ENCODE peak calls at places on chromosomes 4 and X, in four cellular contexts. X is HCT116, N is OCI-LY7, K is PC-9. W is an unnamed sample. For H3K79me2, the result is how much of the 10 kb centered on the place peaks cover.

GRCh38 chr4:181637186-181638105 is 605.8 kb upstream of the TENM3 start:
- DNase-seq in X (no peak), N (no peak), K (no peak), W (peak)

GRCh38 chrX:64842492-64842891 is 133.8 kb downstream of the ZC4H2 start:
- DNase-seq in K (no peak), N (peak), X (no peak), W (no peak)

GRCh38 chr4:53832549-53832948 is 231.9 kb downstream of the CHIC2 start:
- DNase-seq in N (no peak), X (no peak), K (no peak), W (no peak)

GRCh38 chr4:102640669-102641068 is 120.1 kb downstream of the MANBA start:
- DNase-seq in X (no peak), N (no peak), K (no peak), W (peak)

GRCh38 chrX:19839770-19840254 is 47.6 kb downstream of the SH3KBP1 start:
- DNase-seq in K (peak), N (peak), X (peak), W (peak)

GRCh38 chr4:76453232-76453631 is 18.2 kb downstream of the SHROOM3 start:
- DNase-seq in N (no peak), X (no peak), K (no peak), W (no peak)

GRCh38 chrX:110723844-110724243 is 71.8 kb downstream of the CHRDL1 start:
- DNase-seq in X (no peak), N (no peak), K (no peak), W (no peak)

GRCh38 chr4:37795796-37796195 is 30.7 kb upstream of the PGM2 start:
- DNase-seq in X (no peak), K (no peak), N (no peak), W (no peak)

GRCh38 chr4:89284828-89285227 is 22.8 kb downstream of the GPRIN3 start:
- DNase-seq in X (no peak), K (no peak), N (no peak), W (no peak)

GRCh38 chrX:150202641-150203248 is 160.4 kb upstream of the MAMLD1 start:
- DNase-seq in N (no peak), X (no peak), K (no peak), W (peak)

DNA sequence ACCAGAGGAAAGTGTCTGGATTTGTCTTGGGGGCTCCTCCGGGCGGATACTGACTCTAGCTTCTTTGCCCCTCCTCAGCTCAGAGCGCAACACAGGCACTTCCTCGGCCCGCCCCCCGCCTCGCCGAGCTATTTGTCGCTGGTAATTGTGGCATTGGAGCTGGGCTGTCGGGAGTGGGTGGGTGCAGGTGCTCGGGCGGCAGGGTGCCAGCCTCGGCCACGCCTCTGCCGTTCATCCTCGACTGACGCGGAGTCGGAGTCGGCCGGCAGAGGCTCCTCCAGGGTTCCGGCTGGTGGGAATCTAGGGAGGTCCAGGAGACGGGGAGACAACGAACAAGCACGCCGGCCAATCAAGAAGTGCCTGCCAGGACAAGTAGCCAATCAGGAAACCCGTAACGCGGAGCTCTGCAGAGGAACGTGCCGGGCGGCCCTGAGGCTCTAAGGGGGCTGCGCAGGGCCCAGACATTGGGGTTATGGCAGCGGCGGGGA is 3.9 kb upstream of the SYN1 start:
- DNase-seq in X (no peak), K (peak), N (no peak), W (peak)
- H3K4me3 ChIP-seq in X (no peak), K (peak), N (no peak), W (no peak)

GRCh38 chr4:26345541-26345940 is 24.7 kb downstream of the RBPJ start:
- DNase-seq in X (no peak), K (no peak), N (no peak), W (no peak)

GRCh38 chr4:26346203-26346620 is 25.4 kb downstream of the RBPJ start:
- DNase-seq in N (no peak), K (no peak), X (no peak), W (no peak)

GRCh38 chr4:26343041-26343403 is 22.2 kb downstream of the RBPJ start:
- DNase-seq in X (no peak), N (no peak), K (no peak), W (peak)

GRCh38 chr4:26344901-26345300 is 24.1 kb downstream of the RBPJ start:
- DNase-seq in N (no peak), X (no peak), K (no peak), W (no peak)

GRCh38 chr4:26342328-26343040 is 21.7 kb downstream of the RBPJ start:
- DNase-seq in X (peak), N (no peak), K (peak), W (peak)
- H2AFZ ChIP-seq in X (no peak), N (no peak), K (no peak), W (no peak)

GRCh38 chr4:183183906-183184535 is 85.0 kb downstream of the WWC2 start:
- DNase-seq in N (no peak), X (no peak), K (no peak), W (no peak)

GRCh38 chr4:183182873-183183725 is 84.0 kb downstream of the WWC2 start:
- DNase-seq in X (peak), N (no peak), K (peak), W (peak)

GRCh38 chr4:183181081-183181480 is 82.0 kb downstream of the WWC2 start:
- DNase-seq in K (no peak), X (no peak), N (no peak), W (no peak)

GRCh38 chr4:183186803-183187202 is 87.7 kb downstream of the WWC2 start:
- DNase-seq in N (no peak), K (no peak), X (no peak), W (peak)

GRCh38 chr4:183185018-183185417 is 86.0 kb downstream of the WWC2 start:
- DNase-seq in N (no peak), X (no peak), K (no peak), W (no peak)
- H3K79me2 ChIP-seq in N (under half), X (half or more), K (under half), W (under half)

DNA sequence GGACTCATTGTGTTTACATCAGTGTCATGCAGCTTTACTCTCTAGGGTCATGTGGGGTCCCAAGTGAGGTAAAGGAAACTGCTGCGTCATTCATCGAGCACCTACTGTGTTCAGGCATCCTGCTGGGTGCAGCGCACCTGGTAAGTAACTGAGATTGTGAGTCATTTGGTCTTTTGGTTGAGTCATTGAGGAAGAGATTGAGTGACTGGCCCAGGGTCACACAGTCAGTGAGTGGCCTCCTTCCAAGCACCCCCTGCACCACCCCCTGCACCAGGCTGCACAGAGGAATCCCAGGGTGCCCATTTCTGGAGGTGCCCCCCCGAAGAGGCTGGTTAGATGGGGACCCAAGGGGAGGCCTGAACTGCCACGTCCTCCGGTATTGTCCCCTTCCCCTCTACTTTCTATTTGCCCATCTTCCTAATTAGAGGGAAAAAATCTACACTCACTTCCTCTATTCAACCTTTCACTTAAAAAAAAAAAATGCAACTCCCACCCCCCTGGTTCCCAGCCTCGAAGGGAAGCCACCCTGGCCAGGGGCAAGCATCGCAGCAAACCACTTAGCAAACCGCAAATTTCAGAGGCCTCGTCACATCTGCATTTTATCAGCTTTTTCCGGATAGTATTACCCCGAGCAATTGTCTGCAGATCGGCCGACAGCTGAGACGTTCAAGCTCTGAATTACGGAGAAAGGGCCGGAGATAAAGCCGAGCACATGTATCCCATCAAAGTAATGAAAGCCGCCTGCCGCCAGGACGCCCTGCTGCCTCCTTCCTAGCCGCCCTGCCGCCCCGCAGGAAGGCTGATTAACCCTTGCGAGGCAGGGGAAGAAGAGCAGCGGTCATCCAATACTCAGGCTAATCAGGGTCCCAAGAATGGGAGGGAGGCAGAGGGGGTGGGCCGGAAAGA is 96.3 kb upstream of the MSX1 start:
- DNase-seq in X (peak), N (no peak), K (no peak), W (peak)
- H3K4me3 ChIP-seq in X (peak), N (no peak), K (peak), W (no peak)

GRCh38 chr4:169012049-169012448 is 2.0 kb upstream of the CBR4 start:
- DNase-seq in K (no peak), N (no peak), X (no peak), W (no peak)

GRCh38 chr4:169013396-169013795 is 3.3 kb upstream of the CBR4 start:
- DNase-seq in N (no peak), X (no peak), K (no peak), W (no peak)

GRCh38 chr4:169010125-169011023 is at the start of gene CBR4:
- DNase-seq in X (peak), N (peak), K (peak), W (peak)

GRCh38 chr4:169008478-169008877 is 1.6 kb downstream of the CBR4 start:
- DNase-seq in N (no peak), X (no peak), K (no peak), W (no peak)

GRCh38 chr4:169009281-169010124 is 552 bp downstream of the CBR4 start:
- DNase-seq in X (peak), K (peak), N (peak), W (peak)
- H2AFZ ChIP-seq in X (no peak), K (peak), N (peak), W (peak)

GRCh38 chr4:186812592-186812991 is 88.9 kb upstream of the FAT1 start:
- DNase-seq in K (no peak), N (no peak), X (no peak), W (no peak)

GRCh38 chr4:186810613-186811150 is 87.0 kb upstream of the FAT1 start:
- DNase-seq in K (no peak), N (no peak), X (no peak), W (no peak)

GRCh38 chr4:186819357-186820086 is 95.9 kb upstream of the FAT1 start:
- DNase-seq in K (no peak), X (no peak), N (no peak), W (no peak)

GRCh38 chr4:186813377-186814068 is 89.9 kb upstream of the FAT1 start:
- DNase-seq in N (no peak), K (no peak), X (no peak), W (no peak)

GRCh38 chr4:186814535-186814934 is 90.9 kb upstream of the FAT1 start:
- DNase-seq in K (no peak), X (no peak), N (no peak), W (no peak)
- H3K79me2 ChIP-seq in K (under half), X (under half), N (under half), W (under half)

DNA sequence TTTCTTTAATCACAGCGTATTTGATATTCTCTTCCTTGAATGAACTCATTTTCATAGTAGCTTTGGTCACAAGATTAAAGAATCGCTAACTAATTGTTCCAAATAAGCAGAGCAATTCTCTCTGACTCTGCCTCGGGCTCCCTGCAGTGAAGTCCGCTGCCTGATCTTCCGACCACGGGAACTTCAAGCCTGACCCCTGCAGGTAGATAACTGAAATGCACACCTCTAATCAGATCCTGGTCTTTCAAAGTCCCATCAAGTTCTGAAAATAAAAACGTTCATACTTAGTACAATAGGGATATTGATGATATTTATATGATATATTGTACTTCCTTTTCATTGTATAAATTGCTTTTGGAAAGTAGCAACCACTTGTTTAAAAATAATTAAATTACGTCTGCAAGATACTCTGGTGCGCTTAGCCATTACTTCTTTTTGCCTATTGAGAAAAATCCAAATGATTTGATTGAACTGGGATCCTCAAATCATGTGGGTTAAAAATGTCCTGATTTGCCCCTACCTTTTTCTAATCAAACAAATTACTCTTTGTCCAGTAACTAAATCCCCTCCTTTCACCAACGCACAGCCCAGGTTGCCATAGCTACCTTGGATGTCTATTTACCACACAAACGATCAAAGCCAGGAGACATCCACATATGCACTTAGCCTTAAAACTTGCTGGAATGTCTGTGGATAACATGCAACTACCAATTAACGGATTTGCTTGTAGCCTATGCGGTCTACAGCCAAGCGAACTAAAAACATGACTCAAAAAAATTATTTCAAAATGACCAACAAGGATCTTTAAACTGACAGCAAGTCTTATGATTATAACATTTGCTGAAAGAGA is 4.2 kb downstream of the MID1 start:
- DNase-seq in K (no peak), X (no peak), N (peak), W (peak)
- H3K4me3 ChIP-seq in K (peak), X (peak), N (no peak), W (no peak)

W was measured in fibroblast of lung.